ENCODE peak calls at places on chromosomes 3 and 15, in four cellular contexts. E is A549, Z is GM12878, F is HepG2. V is an unnamed sample.

GRCh38 chr3:138459619-138460535 is 25.5 kb downstream of the ESYT3 start:
- DNase-seq in F (no peak), Z (no peak), E (no peak), V (no peak)

GRCh38 chr15:51908312-51908711 is 63.3 kb downstream of the LEO1 start:
- DNase-seq in Z (no peak), F (no peak), E (peak), V (no peak)

GRCh38 chr15:101175396-101175795 is 76.5 kb downstream of the CHSY1 start:
- DNase-seq in Z (no peak), F (no peak), E (no peak), V (no peak)

GRCh38 chr3:57048052-57048671 is 12.3 kb upstream of the SPATA12 start:
- DNase-seq in F (no peak), E (no peak), Z (no peak), V (no peak)

GRCh38 chr3:43259626-43260025 is 26.7 kb upstream of the SNRK start:
- DNase-seq in E (no peak), Z (no peak), F (no peak), V (no peak)

GRCh38 chr3:139113231-139113749 is 68.6 kb upstream of the PRR23C start:
- DNase-seq in E (no peak), Z (no peak), F (no peak), V (no peak)

GRCh38 chr15:31263751-31264533 is 62.7 kb upstream of the KLF13 start:
- DNase-seq in E (no peak), Z (peak), F (no peak), V (peak)

GRCh38 chr15:73949496-73949895 is 23.2 kb downstream of the LOXL1 start:
- DNase-seq in Z (no peak), E (no peak), F (no peak), V (no peak)

GRCh38 chr3:112972158-112972557 is 2.7 kb downstream of the CD200R1 start:
- DNase-seq in Z (no peak), F (no peak), E (no peak), V (no peak)

GRCh38 chr15:76208786-76209424 is 102.4 kb downstream of the ETFA start:
- DNase-seq in E (no peak), F (no peak), Z (no peak), V (no peak)

GRCh38 chr3:141875374-141875892 is 1.0 kb upstream of the ATP1B3 start:
- DNase-seq in F (peak), Z (peak), E (peak), V (peak)

GRCh38 chr3:43958005-43958770 is 267.4 kb downstream of the ABHD5 start:
- DNase-seq in Z (no peak), E (no peak), F (no peak), V (peak)

GRCh38 chr15:72312605-72313447 is 7.1 kb downstream of the CELF6 start:
- DNase-seq in E (peak), F (peak), Z (no peak), V (peak)

GRCh38 chr15:79529441-79529840 is 97.3 kb downstream of the MINAR1 start:
- DNase-seq in E (no peak), F (no peak), Z (no peak), V (no peak)

GRCh38 chr3:127857270-127857801 is 35.0 kb upstream of the MGLL start:
- DNase-seq in Z (no peak), F (no peak), E (peak), V (peak)

DNA sequence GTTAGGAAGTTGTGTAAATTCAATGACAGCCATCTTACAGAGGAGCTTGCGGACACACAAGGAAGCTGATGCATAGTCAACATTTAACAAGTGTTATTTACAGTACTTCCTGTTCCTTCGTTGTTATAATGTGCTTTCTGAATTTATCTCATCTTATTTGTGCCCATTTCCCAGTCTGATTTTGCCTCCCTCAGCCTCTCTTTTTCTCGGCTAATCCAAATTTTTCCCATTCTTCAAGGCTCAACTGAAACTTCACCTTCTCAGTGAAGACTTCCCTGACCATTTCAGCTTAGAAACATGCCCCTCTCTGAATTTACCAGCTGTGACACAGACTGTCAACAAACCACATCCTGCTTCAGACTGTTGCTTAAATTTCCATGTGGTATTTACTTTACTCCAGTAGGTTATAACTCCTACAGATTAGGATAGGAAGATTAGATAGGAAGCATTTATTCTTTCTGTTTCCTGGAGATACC is 55.7 kb upstream of the CP start:
- DNase-seq in F (peak), Z (peak), E (peak), V (no peak)
- TF ChIP-seq PBX3 in F (no peak), Z (no peak), E (peak), V (no peak)

GRCh38 chr3:156005698-156006097 is 114.7 kb upstream of the KCNAB1 start:
- DNase-seq in E (no peak), F (peak), Z (no peak), V (no peak)

GRCh38 chr3:156014456-156014855 is 105.9 kb upstream of the KCNAB1 start:
- DNase-seq in E (no peak), F (no peak), Z (no peak), V (no peak)

GRCh38 chr3:156010829-156011228 is 109.5 kb upstream of the KCNAB1 start:
- DNase-seq in F (peak), Z (no peak), E (peak), V (no peak)
- TF ChIP-seq PBX3 in F (no peak), Z (peak), E (no peak), V (no peak)

DNA sequence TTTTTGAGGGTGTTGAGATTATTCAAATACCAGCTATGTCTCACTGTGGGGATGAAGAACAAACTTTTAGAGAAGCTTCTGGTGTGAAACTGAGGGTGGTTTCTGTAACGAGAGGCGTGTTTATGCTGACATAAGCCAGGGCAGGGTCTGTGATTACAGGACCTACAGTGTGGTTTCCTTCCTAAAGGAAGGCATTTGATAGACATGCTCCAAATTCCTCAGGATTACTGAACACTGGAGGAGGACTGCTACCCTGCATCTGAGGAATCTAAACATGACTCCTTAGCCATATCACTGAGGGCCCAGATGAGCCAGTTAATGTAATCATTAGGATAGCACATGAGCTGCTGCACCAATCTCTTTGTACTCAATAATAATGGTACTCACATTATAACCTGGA is 328.4 kb upstream of the UMPS start:
- DNase-seq in F (no peak), Z (no peak), E (no peak), V (no peak)
- TF ChIP-seq PBX3 in F (no peak), Z (no peak), E (no peak), V (no peak)

DNA sequence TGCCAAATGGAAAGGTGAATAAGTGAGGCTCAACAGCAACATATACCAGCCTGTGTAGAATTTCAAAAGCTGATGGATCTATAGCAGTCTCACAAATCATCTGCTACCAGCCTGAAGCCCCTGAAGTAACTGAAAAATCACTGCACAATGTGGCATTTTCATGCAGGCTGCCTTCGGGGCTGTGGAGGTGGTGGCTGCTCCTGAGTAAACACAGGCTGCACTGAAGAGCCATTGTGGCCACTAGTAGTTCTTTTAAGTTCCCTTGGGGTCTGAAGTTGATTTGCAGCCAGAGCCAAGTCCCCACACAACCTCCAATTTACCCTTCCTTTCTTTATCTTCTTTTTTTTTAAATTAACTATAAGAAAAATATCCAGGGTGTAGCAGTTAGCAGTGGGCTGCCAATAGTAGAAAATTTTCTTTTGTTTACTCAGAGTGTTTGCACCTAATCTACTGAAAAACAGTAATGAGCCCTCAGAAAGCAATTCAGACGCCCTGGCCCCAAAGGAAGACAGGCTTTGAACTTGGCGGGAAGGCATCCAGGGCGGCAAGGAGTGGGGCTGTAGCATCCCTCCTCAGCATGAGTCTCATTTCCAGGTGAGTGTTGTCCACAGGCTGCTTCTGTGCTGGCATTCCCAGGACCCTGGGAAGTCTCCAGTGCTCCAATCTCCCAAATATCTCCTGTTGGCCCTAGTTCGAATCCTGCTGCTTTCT is 13.3 kb upstream of the SUSD5 start:
- DNase-seq in E (no peak), Z (no peak), F (no peak), V (no peak)
- TF ChIP-seq PBX3 in E (no peak), Z (no peak), F (no peak), V (no peak)

V was measured in SK-N-SH.